ENCODE peak calls at places on chromosomes 11 and 22, in eight cellular contexts. P is fibroblast of lung, L is RWPE2, Y is fibroblast of mammary gland, O is transverse colon, W is aorta, Z is SJSA1, J is suprapubic skin. C is an unnamed sample.

GRCh38 chr11:118914178-118914918 is 11.4 kb downstream of the BCL9L start:
- DNase-seq in P (peak), Y (no peak), L (peak), W (peak), J (no peak), O (peak), Z (no peak), C (no peak)

GRCh38 chr11:67484847-67485311 is 2.1 kb downstream of the AIP start:
- DNase-seq in P (no peak), Y (no peak), W (peak), L (no peak), O (peak), J (no peak), Z (no peak), C (no peak)

GRCh38 chr22:35477911-35478582 is 62.6 kb upstream of the RASD2 start:
- DNase-seq in W (no peak), J (no peak), P (peak), Z (peak), Y (peak), L (no peak), O (peak), C (peak)

GRCh38 chr11:14070866-14071265 is 108.3 kb downstream of the SPON1 start:
- DNase-seq in P (no peak), O (no peak), L (no peak), Y (peak), Z (no peak), J (no peak), W (no peak), C (peak)

GRCh38 chr22:29706991-29707390 is 12.8 kb upstream of the CABP7 start:
- DNase-seq in Y (no peak), Z (no peak), P (no peak), W (no peak), O (no peak), L (no peak), J (no peak), C (no peak)

GRCh38 chr11:50298182-50298988 is 265.7 kb downstream of the OR4C45 start:
- DNase-seq in J (no peak), P (no peak), Y (peak), Z (no peak), O (no peak), L (no peak), W (no peak), C (no peak)

GRCh38 chr11:113986351-113987140 is 11.6 kb downstream of the HTR3A start:
- DNase-seq in J (no peak), Y (no peak), Z (no peak), L (peak), W (no peak), P (no peak), O (no peak), C (no peak)

GRCh38 chr11:103845331-103845730 is 191.1 kb upstream of the DDI1 start:
- DNase-seq in O (no peak), L (no peak), Z (no peak), J (no peak), P (peak), Y (no peak), W (no peak), C (no peak)

GRCh38 chr22:50729391-50730012 is 8.5 kb upstream of the ACR start:
- DNase-seq in Z (peak), L (peak), J (peak), P (no peak), O (peak), Y (no peak), W (peak), C (no peak)

GRCh38 chr11:79413258-79413657 is 27.6 kb downstream of the TENM4 start:
- DNase-seq in L (peak), Z (no peak), Y (peak), W (peak), P (peak), J (peak), O (peak), C (peak)

GRCh38 chr22:45621836-45622600 is 49.6 kb upstream of the ATXN10 start:
- DNase-seq in W (peak), P (no peak), L (no peak), J (no peak), O (no peak), Z (no peak), Y (no peak), C (no peak)

GRCh38 chr22:46393791-46394333 is 58.3 kb downstream of the TRMU start:
- DNase-seq in J (no peak), Y (no peak), O (no peak), Z (no peak), W (no peak), L (no peak), P (no peak), C (no peak)

DNA sequence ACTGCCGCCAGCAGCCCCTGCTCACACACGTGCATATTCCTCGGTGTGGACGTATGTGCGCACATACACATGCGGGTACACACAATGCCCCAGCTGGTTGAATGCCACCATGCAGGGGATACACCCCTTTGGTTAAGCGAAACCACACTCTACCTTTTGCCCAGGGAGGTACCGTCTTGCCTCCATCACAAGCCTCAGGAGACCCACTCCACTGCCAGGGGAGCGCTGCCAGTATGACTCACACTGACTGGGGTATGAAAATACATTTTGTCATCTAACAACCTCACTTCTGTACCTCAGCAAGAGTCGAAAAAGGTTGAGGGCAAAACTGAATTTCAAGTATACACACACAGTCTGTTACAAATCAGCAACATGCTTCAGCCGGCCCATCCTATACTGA is 39.4 kb downstream of the TMEM45B start:
- DNase-seq in Y (no peak), J (no peak), Z (no peak), P (peak), W (no peak), L (no peak), O (no peak), C (no peak)
- H3K4me3 ChIP-seq in Y (no peak), J (no peak), Z (no peak), P (no peak), W (no peak), L (no peak), O (no peak), C (no peak)

GRCh38 chr11:129141748-129142475 is 50.2 kb downstream of the ARHGAP32 start:
- DNase-seq in L (no peak), O (no peak), Y (peak), Z (no peak), P (peak), W (no peak), J (no peak), C (peak)
- H3K4me3 ChIP-seq in L (no peak), O (no peak), Y (no peak), Z (no peak), P (no peak), W (no peak), J (no peak), C (no peak)

GRCh38 chr11:123578778-123579481 is 75.5 kb downstream of the SCN3B start:
- DNase-seq in P (no peak), Z (no peak), O (no peak), Y (no peak), J (no peak), W (no peak), L (no peak), C (no peak)

GRCh38 chr11:123577081-123577598 is 77.3 kb downstream of the SCN3B start:
- DNase-seq in J (no peak), Z (peak), P (peak), Y (peak), W (peak), L (peak), O (peak), C (peak)

GRCh38 chr11:123575441-123575840 is 79.0 kb downstream of the SCN3B start:
- DNase-seq in Z (no peak), Y (no peak), W (no peak), L (no peak), J (no peak), O (no peak), P (no peak), C (no peak)

GRCh38 chr11:123576082-123576481 is 78.3 kb downstream of the SCN3B start:
- DNase-seq in Y (no peak), L (no peak), W (no peak), Z (no peak), J (no peak), O (no peak), P (no peak), C (no peak)

GRCh38 chr11:123576501-123576900 is 77.9 kb downstream of the SCN3B start:
- DNase-seq in W (no peak), O (no peak), L (no peak), P (no peak), Y (no peak), Z (no peak), J (no peak), C (no peak)
- H3K4me3 ChIP-seq in W (no peak), O (no peak), L (no peak), P (no peak), Y (no peak), Z (no peak), J (no peak), C (no peak)

DNA sequence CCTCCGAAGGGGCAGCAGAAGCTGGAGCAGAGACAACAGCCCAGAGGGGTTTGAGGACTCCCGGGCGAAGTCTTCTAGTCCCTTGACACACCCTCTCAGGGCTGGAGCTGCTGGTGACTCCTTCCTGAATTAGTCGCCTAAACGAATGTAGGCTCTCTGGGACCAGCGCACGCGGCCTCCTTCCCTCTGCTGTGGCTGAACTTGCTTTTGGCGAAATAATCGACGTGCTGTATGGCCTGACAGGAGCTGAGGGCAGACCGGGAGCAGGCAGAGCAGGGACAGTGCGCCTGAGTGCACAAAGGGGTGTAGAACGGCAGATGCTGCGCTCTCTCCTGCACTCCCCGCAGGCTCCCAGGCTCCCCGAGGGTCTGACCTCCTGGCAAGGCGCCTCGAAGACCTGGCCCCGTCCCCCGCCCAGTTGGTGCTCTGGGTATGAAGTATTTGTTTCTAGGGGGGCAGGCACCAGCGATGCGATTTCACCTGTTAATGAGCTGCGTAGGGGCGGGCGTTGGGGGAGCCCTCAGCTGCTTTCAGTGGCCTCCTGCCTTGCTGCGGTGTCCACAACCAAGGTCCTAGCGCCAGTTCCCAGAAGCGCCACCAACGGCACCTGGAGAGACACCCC is 5.3 kb downstream of the SLC17A6 start:
- DNase-seq in Y (no peak), W (no peak), O (no peak), Z (no peak), P (no peak), L (no peak), J (peak), C (no peak)
- H3K4me3 ChIP-seq in Y (no peak), W (no peak), O (no peak), Z (no peak), P (no peak), L (no peak), J (no peak), C (no peak)

GRCh38 chr11:7512525-7513209 is 1.1 kb upstream of the PPFIBP2 start:
- DNase-seq in Y (peak), J (peak), W (peak), Z (no peak), O (peak), P (no peak), L (no peak), C (peak)
- H3K4me3 ChIP-seq in Y (peak), J (peak), W (peak), Z (peak), O (peak), P (peak), L (peak), C (peak)

GRCh38 chr22:37302617-37303555 is 20.6 kb downstream of the CYTH4 start:
- DNase-seq in L (no peak), W (no peak), J (no peak), Z (no peak), O (no peak), P (peak), Y (no peak), C (no peak)
- H3K4me3 ChIP-seq in L (no peak), W (no peak), J (no peak), Z (no peak), O (no peak), P (no peak), Y (no peak), C (no peak)

GRCh38 chr11:65792456-65792855 is 5.6 kb downstream of the OVOL1 start:
- DNase-seq in Z (peak), Y (no peak), J (no peak), W (no peak), L (no peak), O (no peak), P (no peak), C (no peak)

GRCh38 chr11:65790104-65790901 is 3.4 kb downstream of the OVOL1 start:
- DNase-seq in P (no peak), Z (peak), O (no peak), J (no peak), W (no peak), L (no peak), Y (no peak), C (no peak)

GRCh38 chr11:65791719-65792213 is 4.9 kb downstream of the OVOL1 start:
- DNase-seq in P (peak), W (no peak), L (no peak), Z (no peak), Y (no peak), J (no peak), O (peak), C (no peak)

GRCh38 chr11:65789230-65790103 is 2.6 kb downstream of the OVOL1 start:
- DNase-seq in Y (no peak), W (no peak), L (no peak), P (no peak), O (no peak), J (no peak), Z (no peak), C (no peak)

DNA sequence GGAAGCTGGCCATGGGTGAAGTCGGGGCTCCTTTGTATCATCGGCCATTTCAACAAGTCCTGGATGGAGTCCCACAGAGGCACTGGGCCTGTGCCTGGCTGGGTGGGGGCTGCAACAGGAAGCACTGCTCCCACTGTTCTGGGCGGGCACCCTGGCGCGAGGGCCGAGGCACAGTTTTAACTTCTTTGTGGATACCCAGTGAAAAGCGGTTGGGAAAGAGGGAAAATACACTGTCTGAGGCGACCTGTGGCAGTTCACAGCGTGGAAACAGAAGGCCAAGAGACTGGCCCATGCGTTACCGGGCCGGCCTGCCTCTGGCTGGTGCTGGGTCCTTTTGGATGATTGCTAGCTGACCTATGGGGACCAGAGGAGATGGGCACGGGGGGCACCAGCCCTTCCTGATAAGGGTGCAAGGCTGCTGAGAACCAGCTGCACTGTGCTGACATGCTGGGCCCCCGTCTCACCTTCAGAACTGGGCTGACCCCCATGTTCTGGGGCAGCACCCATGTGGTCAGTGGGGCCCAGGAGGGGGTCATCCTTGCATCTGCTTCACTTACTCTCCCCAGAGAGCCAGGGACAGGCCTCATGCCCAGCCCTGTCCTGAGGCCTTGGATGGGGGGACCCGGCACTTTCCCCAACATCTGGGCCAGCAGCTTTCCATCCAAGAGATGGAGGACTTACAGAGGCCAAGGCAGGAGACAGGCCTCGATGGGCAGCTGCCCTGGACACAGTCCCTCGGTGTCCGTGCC is 4.2 kb downstream of the OVOL1 start:
- DNase-seq in Y (no peak), P (no peak), L (no peak), Z (no peak), W (no peak), J (no peak), O (no peak), C (no peak)
- H3K4me3 ChIP-seq in Y (no peak), P (no peak), L (no peak), Z (no peak), W (no peak), J (no peak), O (no peak), C (no peak)

GRCh38 chr11:15651782-15652181 is 537.1 kb downstream of the INSC start:
- DNase-seq in P (no peak), Y (no peak), J (no peak), Z (no peak), L (no peak), O (no peak), W (no peak), C (no peak)

GRCh38 chr11:15651033-15651432 is 536.3 kb downstream of the INSC start:
- DNase-seq in Z (no peak), O (no peak), P (no peak), L (no peak), Y (no peak), W (no peak), J (no peak), C (no peak)

GRCh38 chr11:15650105-15650938 is 535.6 kb downstream of the INSC start:
- DNase-seq in Z (peak), O (peak), J (peak), P (peak), W (peak), L (peak), Y (peak), C (peak)

GRCh38 chr11:15653191-15653590 is 538.5 kb downstream of the INSC start:
- DNase-seq in O (no peak), Y (no peak), Z (no peak), W (no peak), J (no peak), P (no peak), L (no peak), C (no peak)

GRCh38 chr11:15649371-15650104 is 534.8 kb downstream of the INSC start:
- DNase-seq in P (no peak), W (no peak), L (no peak), J (no peak), Y (no peak), Z (no peak), O (no peak), C (no peak)
- H3K4me3 ChIP-seq in P (no peak), W (no peak), L (no peak), J (peak), Y (no peak), Z (no peak), O (no peak), C (no peak)

C was measured in AG10803.